ENCODE peak calls at places on chromosomes 5 and 9, in four cellular contexts. W is fibroblast of lung, V is skeletal muscle cell, E is Right ventricle myocardium inferior. C is an unnamed sample.

GRCh38 chr9:37198831-37199230 is 78.5 kb downstream of the ZCCHC7 start:
- DNase-seq in W (no peak), V (no peak), E (no peak), C (no peak)

GRCh38 chr9:4596165-4596922 is 65.8 kb upstream of the PLPP6 start:
- DNase-seq in W (no peak), V (no peak), E (no peak), C (no peak)

GRCh38 chr9:110340306-110340705 is 2.6 kb upstream of the TXNDC8 start:
- DNase-seq in W (peak), V (no peak), E (no peak), C (peak)

GRCh38 chr9:36204906-36205547 is 14.3 kb downstream of the CLTA start:
- DNase-seq in W (no peak), V (no peak), E (no peak), C (no peak)

GRCh38 chr9:26754494-26755188 is 138.0 kb downstream of the CAAP1 start:
- DNase-seq in W (no peak), V (no peak), E (no peak), C (no peak)

GRCh38 chr5:159091596-159091995 is 8.1 kb downstream of the EBF1 start:
- DNase-seq in W (no peak), V (no peak), E (no peak), C (no peak)

GRCh38 chr9:105663914-105664313 is 1.7 kb downstream of the TAL2 start:
- DNase-seq in W (no peak), V (no peak), E (no peak), C (no peak)

GRCh38 chr5:127925916-127926315 is 157.7 kb upstream of the SLC12A2 start:
- DNase-seq in W (peak), V (no peak), E (no peak), C (no peak)

GRCh38 chr9:91187965-91188344 is 173.8 kb downstream of the AUH start:
- DNase-seq in W (peak), V (peak), E (no peak), C (peak)

GRCh38 chr9:91843623-91844111 is 106.4 kb downstream of the ROR2 start:
- DNase-seq in W (no peak), V (no peak), E (no peak), C (no peak)

GRCh38 chr5:137867664-137868063 is at the start of gene MYOT:
- DNase-seq in W (no peak), V (no peak), E (no peak), C (no peak)

GRCh38 chr5:135086326-135086725 is 52.3 kb upstream of the PITX1 start:
- DNase-seq in W (no peak), V (no peak), E (no peak), C (no peak)

GRCh38 chr5:59357421-59357977 is 536.0 kb downstream of the PDE4D start:
- DNase-seq in W (peak), V (no peak), E (no peak), C (peak)

GRCh38 chr5:1078851-1079250 is 33.0 kb downstream of the SLC12A7 start:
- DNase-seq in W (no peak), V (no peak), E (no peak), C (no peak)

GRCh38 chr5:124060413-124061095 is 548.6 kb downstream of the CSNK1G3 start:
- DNase-seq in W (no peak), V (no peak), E (no peak), C (no peak)

C was measured in fibroblast of pulmonary artery.